ENCODE peak calls at places on chromosomes 1 and 21, in ten cellular contexts. One of them, this sample, is unnamed.

GRCh38 chr1:229097356-229097755 is 173.6 kb upstream of the RAB4A start:
- DNase-seq in left lung: no peak
- DNase-seq in CD14-positive monocyte: no peak
- DNase-seq in CD4-positive, alpha-beta T cell: no peak
- DNase-seq in neural crest cell: no peak
- DNase-seq in mesenchymal stem cell: no peak
- DNase-seq in amygdala: no peak
- DNase-seq in fibroblast of lung: no peak
- DNase-seq in activated naive CD4-positive, alpha-beta T cell treated with Interleukin-2 at 50 U/mL for 16 hours: no peak
- DNase-seq in activated naive CD8-positive, alpha-beta T cell treated with anti-CD3 and anti-CD28 coated beads, Interleukin-2, amount 10 ng/mL, durations not matched to agents 7 days and 5 days: no peak
- DNase-seq in this sample: no peak

GRCh38 chr1:113760102-113760804 is 967 bp upstream of the PHTF1 start:
- DNase-seq in left lung: no peak
- DNase-seq in CD14-positive monocyte: no peak
- DNase-seq in CD4-positive, alpha-beta T cell: no peak
- DNase-seq in neural crest cell: no peak
- DNase-seq in mesenchymal stem cell: no peak
- DNase-seq in amygdala: no peak
- DNase-seq in fibroblast of lung: no peak
- DNase-seq in activated naive CD4-positive, alpha-beta T cell treated with Interleukin-2 at 50 U/mL for 16 hours: no peak
- DNase-seq in activated naive CD8-positive, alpha-beta T cell treated with anti-CD3 and anti-CD28 coated beads, Interleukin-2, amount 10 ng/mL, durations not matched to agents 7 days and 5 days: no peak
- DNase-seq in this sample: no peak

GRCh38 chr1:1535989-1536937 is 4.2 kb downstream of the TMEM240 start:
- DNase-seq in left lung: no peak
- DNase-seq in CD14-positive monocyte: no peak
- DNase-seq in CD4-positive, alpha-beta T cell: no peak
- DNase-seq in neural crest cell: no peak
- DNase-seq in mesenchymal stem cell: no peak
- DNase-seq in amygdala: no peak
- DNase-seq in fibroblast of lung: no peak
- DNase-seq in activated naive CD4-positive, alpha-beta T cell treated with Interleukin-2 at 50 U/mL for 16 hours: no peak
- DNase-seq in activated naive CD8-positive, alpha-beta T cell treated with anti-CD3 and anti-CD28 coated beads, Interleukin-2, amount 10 ng/mL, durations not matched to agents 7 days and 5 days: no peak
- DNase-seq in this sample: no peak

GRCh38 chr1:63115527-63115926 is 206.8 kb upstream of the FOXD3 start:
- DNase-seq in left lung: no peak
- DNase-seq in CD14-positive monocyte: no peak
- DNase-seq in CD4-positive, alpha-beta T cell: no peak
- DNase-seq in neural crest cell: no peak
- DNase-seq in mesenchymal stem cell: no peak
- DNase-seq in amygdala: no peak
- DNase-seq in fibroblast of lung: no peak
- DNase-seq in activated naive CD4-positive, alpha-beta T cell treated with Interleukin-2 at 50 U/mL for 16 hours: no peak
- DNase-seq in activated naive CD8-positive, alpha-beta T cell treated with anti-CD3 and anti-CD28 coated beads, Interleukin-2, amount 10 ng/mL, durations not matched to agents 7 days and 5 days: no peak
- DNase-seq in this sample: no peak

GRCh38 chr1:247558275-247558674 is 9.3 kb downstream of the GCSAML start:
- DNase-seq in left lung: no peak
- DNase-seq in CD14-positive monocyte: no peak
- DNase-seq in CD4-positive, alpha-beta T cell: no peak
- DNase-seq in neural crest cell: no peak
- DNase-seq in mesenchymal stem cell: no peak
- DNase-seq in amygdala: no peak
- DNase-seq in fibroblast of lung: no peak
- DNase-seq in activated naive CD4-positive, alpha-beta T cell treated with Interleukin-2 at 50 U/mL for 16 hours: no peak
- DNase-seq in activated naive CD8-positive, alpha-beta T cell treated with anti-CD3 and anti-CD28 coated beads, Interleukin-2, amount 10 ng/mL, durations not matched to agents 7 days and 5 days: no peak
- DNase-seq in this sample: no peak

GRCh38 chr1:52798331-52798730 is 44.2 kb upstream of the ZYG11A start:
- DNase-seq in left lung: no peak
- DNase-seq in CD14-positive monocyte: no peak
- DNase-seq in CD4-positive, alpha-beta T cell: no peak
- DNase-seq in neural crest cell: no peak
- DNase-seq in mesenchymal stem cell: peak
- DNase-seq in amygdala: no peak
- DNase-seq in fibroblast of lung: no peak
- DNase-seq in activated naive CD4-positive, alpha-beta T cell treated with Interleukin-2 at 50 U/mL for 16 hours: no peak
- DNase-seq in activated naive CD8-positive, alpha-beta T cell treated with anti-CD3 and anti-CD28 coated beads, Interleukin-2, amount 10 ng/mL, durations not matched to agents 7 days and 5 days: no peak
- DNase-seq in this sample: no peak

GRCh38 chr1:196603651-196604050 is 4.6 kb downstream of the KCNT2 start:
- DNase-seq in left lung: no peak
- DNase-seq in CD14-positive monocyte: no peak
- DNase-seq in CD4-positive, alpha-beta T cell: no peak
- DNase-seq in neural crest cell: no peak
- DNase-seq in mesenchymal stem cell: no peak
- DNase-seq in amygdala: no peak
- DNase-seq in fibroblast of lung: no peak
- DNase-seq in activated naive CD4-positive, alpha-beta T cell treated with Interleukin-2 at 50 U/mL for 16 hours: no peak
- DNase-seq in activated naive CD8-positive, alpha-beta T cell treated with anti-CD3 and anti-CD28 coated beads, Interleukin-2, amount 10 ng/mL, durations not matched to agents 7 days and 5 days: no peak
- DNase-seq in this sample: no peak

GRCh38 chr1:214164157-214164556 is 116.8 kb upstream of the SMYD2 start:
- DNase-seq in left lung: no peak
- DNase-seq in CD14-positive monocyte: no peak
- DNase-seq in CD4-positive, alpha-beta T cell: no peak
- DNase-seq in neural crest cell: no peak
- DNase-seq in mesenchymal stem cell: no peak
- DNase-seq in amygdala: no peak
- DNase-seq in fibroblast of lung: no peak
- DNase-seq in activated naive CD4-positive, alpha-beta T cell treated with Interleukin-2 at 50 U/mL for 16 hours: no peak
- DNase-seq in activated naive CD8-positive, alpha-beta T cell treated with anti-CD3 and anti-CD28 coated beads, Interleukin-2, amount 10 ng/mL, durations not matched to agents 7 days and 5 days: no peak
- DNase-seq in this sample: no peak

GRCh38 chr1:181987996-181988395 is 73.5 kb downstream of the ZNF648 start:
- DNase-seq in left lung: no peak
- DNase-seq in CD14-positive monocyte: no peak
- DNase-seq in CD4-positive, alpha-beta T cell: no peak
- DNase-seq in neural crest cell: no peak
- DNase-seq in mesenchymal stem cell: no peak
- DNase-seq in amygdala: no peak
- DNase-seq in fibroblast of lung: no peak
- DNase-seq in activated naive CD4-positive, alpha-beta T cell treated with Interleukin-2 at 50 U/mL for 16 hours: no peak
- DNase-seq in activated naive CD8-positive, alpha-beta T cell treated with anti-CD3 and anti-CD28 coated beads, Interleukin-2, amount 10 ng/mL, durations not matched to agents 7 days and 5 days: no peak
- DNase-seq in this sample: no peak

GRCh38 chr21:34890724-34891609 is 158.1 kb downstream of the RUNX1 start:
- DNase-seq in left lung: peak
- DNase-seq in CD14-positive monocyte: no peak
- DNase-seq in CD4-positive, alpha-beta T cell: no peak
- DNase-seq in neural crest cell: peak
- DNase-seq in mesenchymal stem cell: peak
- DNase-seq in amygdala: no peak
- DNase-seq in fibroblast of lung: peak
- DNase-seq in activated naive CD4-positive, alpha-beta T cell treated with Interleukin-2 at 50 U/mL for 16 hours: no peak
- DNase-seq in activated naive CD8-positive, alpha-beta T cell treated with anti-CD3 and anti-CD28 coated beads, Interleukin-2, amount 10 ng/mL, durations not matched to agents 7 days and 5 days: no peak
- DNase-seq in this sample: no peak

GRCh38 chr1:227299688-227300087 is 18.6 kb downstream of the CDC42BPA start:
- DNase-seq in left lung: no peak
- DNase-seq in CD14-positive monocyte: no peak
- DNase-seq in CD4-positive, alpha-beta T cell: no peak
- DNase-seq in neural crest cell: no peak
- DNase-seq in mesenchymal stem cell: peak
- DNase-seq in amygdala: no peak
- DNase-seq in fibroblast of lung: peak
- DNase-seq in activated naive CD4-positive, alpha-beta T cell treated with Interleukin-2 at 50 U/mL for 16 hours: no peak
- DNase-seq in activated naive CD8-positive, alpha-beta T cell treated with anti-CD3 and anti-CD28 coated beads, Interleukin-2, amount 10 ng/mL, durations not matched to agents 7 days and 5 days: no peak
- DNase-seq in this sample: no peak

GRCh38 chr1:38005195-38006007 is at the start of gene FHL3:
- DNase-seq in left lung: peak
- DNase-seq in CD14-positive monocyte: no peak
- DNase-seq in CD4-positive, alpha-beta T cell: peak
- DNase-seq in neural crest cell: no peak
- DNase-seq in mesenchymal stem cell: peak
- DNase-seq in amygdala: no peak
- DNase-seq in fibroblast of lung: peak
- DNase-seq in activated naive CD4-positive, alpha-beta T cell treated with Interleukin-2 at 50 U/mL for 16 hours: peak
- DNase-seq in activated naive CD8-positive, alpha-beta T cell treated with anti-CD3 and anti-CD28 coated beads, Interleukin-2, amount 10 ng/mL, durations not matched to agents 7 days and 5 days: peak
- DNase-seq in this sample: peak

GRCh38 chr1:166738873-166739272 is 100.4 kb upstream of the POGK start:
- DNase-seq in left lung: no peak
- DNase-seq in CD14-positive monocyte: no peak
- DNase-seq in CD4-positive, alpha-beta T cell: no peak
- DNase-seq in neural crest cell: no peak
- DNase-seq in mesenchymal stem cell: no peak
- DNase-seq in amygdala: no peak
- DNase-seq in fibroblast of lung: no peak
- DNase-seq in activated naive CD4-positive, alpha-beta T cell treated with Interleukin-2 at 50 U/mL for 16 hours: no peak
- DNase-seq in activated naive CD8-positive, alpha-beta T cell treated with anti-CD3 and anti-CD28 coated beads, Interleukin-2, amount 10 ng/mL, durations not matched to agents 7 days and 5 days: no peak
- DNase-seq in this sample: no peak

GRCh38 chr1:3113047-3113740 is 44.2 kb downstream of the PRDM16 start:
- DNase-seq in left lung: no peak
- DNase-seq in CD14-positive monocyte: no peak
- DNase-seq in CD4-positive, alpha-beta T cell: no peak
- DNase-seq in neural crest cell: no peak
- DNase-seq in mesenchymal stem cell: no peak
- DNase-seq in amygdala: no peak
- DNase-seq in fibroblast of lung: no peak
- DNase-seq in activated naive CD4-positive, alpha-beta T cell treated with Interleukin-2 at 50 U/mL for 16 hours: no peak
- DNase-seq in activated naive CD8-positive, alpha-beta T cell treated with anti-CD3 and anti-CD28 coated beads, Interleukin-2, amount 10 ng/mL, durations not matched to agents 7 days and 5 days: no peak
- DNase-seq in this sample: no peak

GRCh38 chr1:43128816-43129215 is 43.3 kb downstream of the EBNA1BP2 start:
- DNase-seq in left lung: no peak
- DNase-seq in CD14-positive monocyte: no peak
- DNase-seq in CD4-positive, alpha-beta T cell: no peak
- DNase-seq in neural crest cell: no peak
- DNase-seq in mesenchymal stem cell: no peak
- DNase-seq in amygdala: no peak
- DNase-seq in fibroblast of lung: no peak
- DNase-seq in activated naive CD4-positive, alpha-beta T cell treated with Interleukin-2 at 50 U/mL for 16 hours: no peak
- DNase-seq in activated naive CD8-positive, alpha-beta T cell treated with anti-CD3 and anti-CD28 coated beads, Interleukin-2, amount 10 ng/mL, durations not matched to agents 7 days and 5 days: no peak
- DNase-seq in this sample: no peak

GRCh38 chr1:9426291-9426711 is 113.0 kb upstream of the SLC25A33 start:
- DNase-seq in left lung: no peak
- DNase-seq in CD14-positive monocyte: peak
- DNase-seq in CD4-positive, alpha-beta T cell: peak
- DNase-seq in neural crest cell: no peak
- DNase-seq in mesenchymal stem cell: peak
- DNase-seq in amygdala: no peak
- DNase-seq in fibroblast of lung: peak
- DNase-seq in activated naive CD4-positive, alpha-beta T cell treated with Interleukin-2 at 50 U/mL for 16 hours: peak
- DNase-seq in activated naive CD8-positive, alpha-beta T cell treated with anti-CD3 and anti-CD28 coated beads, Interleukin-2, amount 10 ng/mL, durations not matched to agents 7 days and 5 days: peak
- DNase-seq in this sample: no peak

GRCh38 chr1:206769331-206769731 is 1.2 kb upstream of the IL19 start:
- DNase-seq in left lung: no peak
- DNase-seq in CD14-positive monocyte: no peak
- DNase-seq in CD4-positive, alpha-beta T cell: no peak
- DNase-seq in neural crest cell: no peak
- DNase-seq in mesenchymal stem cell: no peak
- DNase-seq in amygdala: no peak
- DNase-seq in fibroblast of lung: no peak
- DNase-seq in activated naive CD4-positive, alpha-beta T cell treated with Interleukin-2 at 50 U/mL for 16 hours: peak
- DNase-seq in activated naive CD8-positive, alpha-beta T cell treated with anti-CD3 and anti-CD28 coated beads, Interleukin-2, amount 10 ng/mL, durations not matched to agents 7 days and 5 days: peak
- DNase-seq in this sample: no peak

GRCh38 chr1:1280782-1281481 is 696 bp downstream of the SCNN1D start:
- DNase-seq in left lung: peak
- DNase-seq in CD14-positive monocyte: no peak
- DNase-seq in CD4-positive, alpha-beta T cell: no peak
- DNase-seq in neural crest cell: no peak
- DNase-seq in mesenchymal stem cell: no peak
- DNase-seq in amygdala: no peak
- DNase-seq in fibroblast of lung: no peak
- DNase-seq in activated naive CD4-positive, alpha-beta T cell treated with Interleukin-2 at 50 U/mL for 16 hours: no peak
- DNase-seq in activated naive CD8-positive, alpha-beta T cell treated with anti-CD3 and anti-CD28 coated beads, Interleukin-2, amount 10 ng/mL, durations not matched to agents 7 days and 5 days: no peak
- DNase-seq in this sample: no peak

GRCh38 chr21:34996304-34997081 is 52.6 kb downstream of the RUNX1 start:
- DNase-seq in left lung: no peak
- DNase-seq in CD14-positive monocyte: no peak
- DNase-seq in CD4-positive, alpha-beta T cell: no peak
- DNase-seq in neural crest cell: no peak
- DNase-seq in mesenchymal stem cell: peak
- DNase-seq in amygdala: no peak
- DNase-seq in fibroblast of lung: peak
- DNase-seq in activated naive CD4-positive, alpha-beta T cell treated with Interleukin-2 at 50 U/mL for 16 hours: peak
- DNase-seq in activated naive CD8-positive, alpha-beta T cell treated with anti-CD3 and anti-CD28 coated beads, Interleukin-2, amount 10 ng/mL, durations not matched to agents 7 days and 5 days: no peak
- DNase-seq in this sample: no peak

GRCh38 chr1:202270871-202271326 is 70.8 kb downstream of the UBE2T start:
- DNase-seq in left lung: no peak
- DNase-seq in CD14-positive monocyte: no peak
- DNase-seq in CD4-positive, alpha-beta T cell: no peak
- DNase-seq in neural crest cell: no peak
- DNase-seq in mesenchymal stem cell: no peak
- DNase-seq in amygdala: no peak
- DNase-seq in fibroblast of lung: no peak
- DNase-seq in activated naive CD4-positive, alpha-beta T cell treated with Interleukin-2 at 50 U/mL for 16 hours: no peak
- DNase-seq in activated naive CD8-positive, alpha-beta T cell treated with anti-CD3 and anti-CD28 coated beads, Interleukin-2, amount 10 ng/mL, durations not matched to agents 7 days and 5 days: no peak
- DNase-seq in this sample: no peak

GRCh38 chr1:18486195-18486594 is 5.5 kb downstream of the KLHDC7A start:
- DNase-seq in left lung: no peak
- DNase-seq in CD14-positive monocyte: no peak
- DNase-seq in CD4-positive, alpha-beta T cell: no peak
- DNase-seq in neural crest cell: peak
- DNase-seq in mesenchymal stem cell: no peak
- DNase-seq in amygdala: no peak
- DNase-seq in fibroblast of lung: no peak
- DNase-seq in activated naive CD4-positive, alpha-beta T cell treated with Interleukin-2 at 50 U/mL for 16 hours: no peak
- DNase-seq in activated naive CD8-positive, alpha-beta T cell treated with anti-CD3 and anti-CD28 coated beads, Interleukin-2, amount 10 ng/mL, durations not matched to agents 7 days and 5 days: no peak
- DNase-seq in this sample: no peak

GRCh38 chr1:244344001-244344400 is 107.7 kb downstream of the ADSS2 start:
- DNase-seq in left lung: no peak
- DNase-seq in CD14-positive monocyte: no peak
- DNase-seq in CD4-positive, alpha-beta T cell: no peak
- DNase-seq in neural crest cell: no peak
- DNase-seq in mesenchymal stem cell: no peak
- DNase-seq in amygdala: no peak
- DNase-seq in fibroblast of lung: no peak
- DNase-seq in activated naive CD4-positive, alpha-beta T cell treated with Interleukin-2 at 50 U/mL for 16 hours: no peak
- DNase-seq in activated naive CD8-positive, alpha-beta T cell treated with anti-CD3 and anti-CD28 coated beads, Interleukin-2, amount 10 ng/mL, durations not matched to agents 7 days and 5 days: no peak
- DNase-seq in this sample: no peak

GRCh38 chr21:41759926-41760325 is 6.9 kb downstream of the RIPK4 start:
- DNase-seq in left lung: no peak
- DNase-seq in CD14-positive monocyte: no peak
- DNase-seq in CD4-positive, alpha-beta T cell: no peak
- DNase-seq in neural crest cell: no peak
- DNase-seq in mesenchymal stem cell: no peak
- DNase-seq in amygdala: no peak
- DNase-seq in fibroblast of lung: no peak
- DNase-seq in activated naive CD4-positive, alpha-beta T cell treated with Interleukin-2 at 50 U/mL for 16 hours: no peak
- DNase-seq in activated naive CD8-positive, alpha-beta T cell treated with anti-CD3 and anti-CD28 coated beads, Interleukin-2, amount 10 ng/mL, durations not matched to agents 7 days and 5 days: no peak
- DNase-seq in this sample: no peak

GRCh38 chr1:27887215-27888035 is 15.1 kb downstream of the THEMIS2 start:
- DNase-seq in left lung: no peak
- DNase-seq in CD14-positive monocyte: no peak
- DNase-seq in CD4-positive, alpha-beta T cell: peak
- DNase-seq in neural crest cell: no peak
- DNase-seq in mesenchymal stem cell: no peak
- DNase-seq in amygdala: no peak
- DNase-seq in fibroblast of lung: no peak
- DNase-seq in activated naive CD4-positive, alpha-beta T cell treated with Interleukin-2 at 50 U/mL for 16 hours: peak
- DNase-seq in activated naive CD8-positive, alpha-beta T cell treated with anti-CD3 and anti-CD28 coated beads, Interleukin-2, amount 10 ng/mL, durations not matched to agents 7 days and 5 days: peak
- DNase-seq in this sample: no peak

GRCh38 chr1:121417289-121417955 is 232.6 kb downstream of the SRGAP2C start:
- DNase-seq in left lung: no peak
- DNase-seq in CD14-positive monocyte: no peak
- DNase-seq in CD4-positive, alpha-beta T cell: no peak
- DNase-seq in neural crest cell: no peak
- DNase-seq in mesenchymal stem cell: no peak
- DNase-seq in amygdala: no peak
- DNase-seq in fibroblast of lung: peak
- DNase-seq in activated naive CD4-positive, alpha-beta T cell treated with Interleukin-2 at 50 U/mL for 16 hours: no peak
- DNase-seq in activated naive CD8-positive, alpha-beta T cell treated with anti-CD3 and anti-CD28 coated beads, Interleukin-2, amount 10 ng/mL, durations not matched to agents 7 days and 5 days: no peak
- DNase-seq in this sample: no peak